ENCODE peak calls at places on chromosome 1, in seven cellular contexts. R, I, W, T, B, X and J are unnamed samples.

GRCh38 chr1:10864776-10865175 is 68.3 kb upstream of the CASZ1 start:
- DNase-seq in R (no peak), I (no peak), W (no peak), T (no peak), B (no peak), X (no peak), J (no peak)

GRCh38 chr1:29837306-29837646 is 601.0 kb downstream of the PTPRU start:
- DNase-seq in R (peak; percentile 22), I (no peak), W (no peak), T (no peak), B (no peak), X (no peak), J (no peak)

GRCh38 chr1:8767006-8767405 is 50.4 kb downstream of the RERE start:
- DNase-seq in R (no peak), I (no peak), W (no peak), T (no peak), B (no peak), X (no peak), J (no peak)

GRCh38 chr1:208880433-208881100 is 636.4 kb upstream of the PLXNA2 start:
- DNase-seq in R (no peak), I (no peak), W (no peak), T (no peak), B (no peak), X (no peak), J (no peak)

GRCh38 chr1:66256629-66257575 is 277.1 kb upstream of the SGIP1 start:
- DNase-seq in R (no peak), I (no peak), W (no peak), T (no peak), B (no peak), X (no peak), J (no peak)

GRCh38 chr1:240401721-240402120 is 210.2 kb downstream of the GREM2 start:
- DNase-seq in R (no peak), I (no peak), W (no peak), T (no peak), B (no peak), X (no peak), J (peak; percentile 45)

GRCh38 chr1:111960971-111961370 is 28.5 kb downstream of the KCND3 start:
- DNase-seq in R (peak; percentile 55), I (no peak), W (no peak), T (no peak), B (no peak), X (no peak), J (no peak)

GRCh38 chr1:161966076-161966475 is 57.6 kb downstream of the OLFML2B start:
- DNase-seq in R (no peak), I (no peak), W (no peak), T (no peak), B (no peak), X (no peak), J (no peak)

GRCh38 chr1:4422496-4423289 is 231.7 kb upstream of the AJAP1 start:
- DNase-seq in R (no peak), I (no peak), W (no peak), T (no peak), B (no peak), X (no peak), J (no peak)

GRCh38 chr1:181044449-181044966 is 10.7 kb downstream of the MR1 start:
- DNase-seq in R (no peak), I (peak; percentile 59), W (no peak), T (peak; percentile 67), B (no peak), X (no peak), J (peak; percentile 93)

GRCh38 chr1:156747737-156748669 is 3.5 kb downstream of the HDGF start:
- DNase-seq in R (no peak), I (no peak), W (no peak), T (no peak), B (no peak), X (no peak), J (no peak)

GRCh38 chr1:156748670-156749428 is 2.6 kb downstream of the HDGF start:
- DNase-seq in R (no peak), I (no peak), W (peak; percentile 42), T (no peak), B (peak; percentile 73), X (no peak), J (peak; percentile 83)

GRCh38 chr1:156746381-156746715 is 5.1 kb downstream of the HDGF start:
- DNase-seq in R (no peak), I (no peak), W (no peak), T (no peak), B (no peak), X (no peak), J (no peak)

GRCh38 chr1:156744786-156745419 is 4.0 kb upstream of the MRPL24 start:
- DNase-seq in R (no peak), I (no peak), W (no peak), T (no peak), B (no peak), X (no peak), J (no peak)

GRCh38 chr1:156746716-156747631 is 4.5 kb downstream of the HDGF start:
- DNase-seq in R (peak; percentile 90), I (peak; percentile 90), W (peak; percentile 96), T (peak; percentile 84), B (peak; percentile 90), X (peak; percentile 61), J (peak; percentile 98)
- TF ChIP-seq POLR2A in R (no peak), I (peak; percentile 15), W (peak; percentile 42), T (no peak), B (peak; percentile 61), X (no peak), J (peak; percentile 68)

GRCh38 chr1:7538033-7538432 is 233.1 kb upstream of the VAMP3 start:
- DNase-seq in R (peak; percentile 24), I (no peak), W (no peak), T (no peak), B (peak; percentile 16), X (no peak), J (no peak)

GRCh38 chr1:7540816-7541215 is 230.3 kb upstream of the VAMP3 start:
- DNase-seq in R (peak; percentile 59), I (no peak), W (no peak), T (no peak), B (no peak), X (no peak), J (no peak)

GRCh38 chr1:7538849-7539771 is 232.0 kb upstream of the VAMP3 start:
- DNase-seq in R (peak; percentile 51), I (no peak), W (no peak), T (no peak), B (no peak), X (no peak), J (no peak)

GRCh38 chr1:7541629-7542028 is 229.5 kb upstream of the VAMP3 start:
- DNase-seq in R (peak; percentile 15), I (no peak), W (no peak), T (no peak), B (peak; percentile 31), X (no peak), J (no peak)

GRCh38 chr1:7539772-7540175 is 231.3 kb upstream of the VAMP3 start:
- DNase-seq in R (peak; percentile 19), I (no peak), W (no peak), T (no peak), B (peak; percentile 64), X (peak; percentile 67), J (peak; percentile 59)
- H3K27ac ChIP-seq in R (no peak overlapping the region), I (peak overlapping the region; percentile 58), W (no peak overlapping the region), T (no peak overlapping the region), B (no peak overlapping the region), X (no peak overlapping the region), J (no peak overlapping the region)

DNA sequence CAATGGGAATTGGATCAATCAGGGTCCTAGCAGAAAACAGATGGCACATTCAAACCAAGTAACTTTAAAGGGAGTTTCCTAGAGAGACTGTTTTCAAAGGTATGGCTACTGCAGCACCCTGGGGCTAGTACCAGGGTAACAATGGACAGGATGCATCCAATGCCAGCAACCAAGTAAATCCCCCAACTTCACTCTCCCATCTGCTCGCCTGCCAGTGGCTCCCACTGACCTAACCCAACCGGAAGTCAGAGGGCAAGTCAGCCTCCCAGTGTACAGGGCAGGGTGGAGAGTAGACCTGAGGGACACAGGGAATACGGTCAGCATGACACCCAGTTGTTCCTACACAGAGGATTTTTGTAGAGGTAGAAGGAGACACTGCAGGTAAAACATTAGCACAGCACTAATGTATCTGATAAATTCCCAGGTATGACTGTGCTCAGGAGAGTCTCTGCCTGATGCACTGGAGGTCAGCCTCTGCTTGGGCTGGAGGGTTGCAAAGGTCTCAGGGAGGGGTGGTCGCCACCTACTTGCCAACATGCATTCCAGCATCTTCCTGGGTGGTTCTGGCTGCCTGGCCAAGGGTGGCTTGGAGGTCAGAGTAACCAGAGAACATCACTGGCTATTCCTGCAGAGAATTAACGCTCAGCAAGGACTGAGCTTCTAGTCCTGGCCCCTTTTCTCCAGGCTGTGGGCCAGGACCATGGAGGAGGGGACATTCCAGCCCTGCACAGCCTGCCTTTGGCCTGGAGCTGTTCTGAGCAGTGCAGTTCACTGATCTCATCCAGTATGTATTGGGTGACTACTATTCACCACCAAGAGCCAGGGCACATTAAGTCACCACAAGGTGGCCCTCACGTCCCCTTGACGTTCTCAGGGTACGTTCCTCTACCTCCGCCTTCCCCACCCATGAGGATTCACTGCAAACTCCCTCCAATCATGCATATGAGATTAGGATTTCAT is 5.1 kb upstream of the GJA4 start:
- DNase-seq in R (no peak), I (no peak), W (no peak), T (no peak), B (peak; percentile 74), X (no peak), J (no peak)
- TF ChIP-seq CTCF in R (no peak), I (no peak), W (peak; percentile 19), T (no peak), B (peak; percentile 80), X (no peak), J (no peak)

GRCh38 chr1:183986941-183987340 is 50.6 kb downstream of the COLGALT2 start:
- DNase-seq in R (no peak), I (no peak), W (no peak), T (no peak), B (no peak), X (no peak), J (no peak)

GRCh38 chr1:183982172-183982963 is 55.2 kb downstream of the COLGALT2 start:
- DNase-seq in R (no peak), I (no peak), W (no peak), T (no peak), B (peak; percentile 61), X (no peak), J (no peak)

GRCh38 chr1:183979437-183979836 is 58.1 kb downstream of the COLGALT2 start:
- DNase-seq in R (no peak), I (no peak), W (no peak), T (no peak), B (no peak), X (no peak), J (no peak)

GRCh38 chr1:183980951-183981525 is 56.5 kb downstream of the COLGALT2 start:
- DNase-seq in R (no peak), I (no peak), W (no peak), T (no peak), B (no peak), X (no peak), J (no peak)

GRCh38 chr1:183983371-183984105 is 54.0 kb downstream of the COLGALT2 start:
- DNase-seq in R (no peak), I (no peak), W (no peak), T (no peak), B (peak; percentile 27), X (no peak), J (no peak)
- TF ChIP-seq POLR2A in R (no peak), I (no peak), W (no peak), T (no peak), B (no peak), X (no peak), J (no peak)

GRCh38 chr1:94020764-94021579 is 100.0 kb downstream of the ABCA4 start:
- DNase-seq in R (no peak), I (no peak), W (no peak), T (no peak), B (no peak), X (no peak), J (peak; percentile 18)
- H3K27ac ChIP-seq in R (no peak overlapping the region), I (peak overlapping the region; percentile 28), W (no peak overlapping the region), T (no peak overlapping the region), B (no peak overlapping the region), X (no peak overlapping the region), J (no peak overlapping the region)